ENCODE peak calls at places on chromosomes 13 and 19, in four cellular contexts. One of them, this sample, is unnamed. For H3K79me1, the result is how much of the 10 kb centered on the place peaks cover.

GRCh38 chr19:47790398-47790814 is 11.9 kb downstream of the SELENOW start:
- DNase-seq in IMR-90: peak
- DNase-seq in neuronal stem cell: peak
- DNase-seq in mesenchymal stem cell: peak
- DNase-seq in this sample: peak

GRCh38 chr13:27183561-27184147 is 12.0 kb upstream of the USP12 start:
- DNase-seq in IMR-90: peak
- DNase-seq in neuronal stem cell: no peak
- DNase-seq in mesenchymal stem cell: peak
- DNase-seq in this sample: peak

GRCh38 chr19:18408053-18408476 is 10.6 kb upstream of the LRRC25 start:
- DNase-seq in mesenchymal stem cell: no peak
- DNase-seq in neuronal stem cell: no peak
- DNase-seq in IMR-90: no peak
- DNase-seq in this sample: peak

GRCh38 chr13:39616087-39616694 is 13.2 kb upstream of the LHFPL6 start:
- DNase-seq in mesenchymal stem cell: peak
- DNase-seq in IMR-90: peak
- DNase-seq in neuronal stem cell: peak
- DNase-seq in this sample: peak

GRCh38 chr19:2900296-2901252 is at the start of gene ZNF57:
- DNase-seq in IMR-90: peak
- DNase-seq in mesenchymal stem cell: peak
- DNase-seq in neuronal stem cell: peak
- DNase-seq in this sample: peak

GRCh38 chr13:51328488-51328887 is 11.0 kb upstream of the SERPINE3 start:
- DNase-seq in IMR-90: no peak
- DNase-seq in mesenchymal stem cell: no peak
- DNase-seq in neuronal stem cell: peak
- DNase-seq in this sample: no peak

GRCh38 chr13:45051315-45051714 is 62.0 kb downstream of the GPALPP1 start:
- DNase-seq in neuronal stem cell: no peak
- DNase-seq in IMR-90: no peak
- DNase-seq in mesenchymal stem cell: no peak
- DNase-seq in this sample: no peak

GRCh38 chr19:49639401-49640112 is 386 bp downstream of the RRAS start:
- DNase-seq in IMR-90: no peak
- DNase-seq in neuronal stem cell: peak
- DNase-seq in mesenchymal stem cell: peak
- DNase-seq in this sample: no peak

GRCh38 chr19:17997969-17998826 is 9.8 kb upstream of the ARRDC2 start:
- DNase-seq in mesenchymal stem cell: peak
- DNase-seq in neuronal stem cell: no peak
- DNase-seq in IMR-90: peak
- DNase-seq in this sample: no peak

GRCh38 chr19:19110410-19111137 is 27.7 kb downstream of the TMEM161A start:
- DNase-seq in neuronal stem cell: no peak
- DNase-seq in IMR-90: no peak
- DNase-seq in mesenchymal stem cell: no peak
- DNase-seq in this sample: peak

GRCh38 chr19:46639356-46640061 is 3.5 kb upstream of the GNG8 start:
- DNase-seq in IMR-90: peak
- DNase-seq in mesenchymal stem cell: peak
- DNase-seq in neuronal stem cell: no peak
- DNase-seq in this sample: peak

GRCh38 chr13:113096745-113097305 is 8.8 kb upstream of the F7 start:
- DNase-seq in mesenchymal stem cell: no peak
- DNase-seq in IMR-90: no peak
- DNase-seq in neuronal stem cell: no peak
- DNase-seq in this sample: no peak

GRCh38 chr19:33686246-33686645 is 64.5 kb downstream of the CHST8 start:
- DNase-seq in IMR-90: no peak
- DNase-seq in mesenchymal stem cell: no peak
- DNase-seq in neuronal stem cell: no peak
- DNase-seq in this sample: no peak

GRCh38 chr19:54905908-54906511 is at the start of gene NCR1:
- DNase-seq in neuronal stem cell: no peak
- DNase-seq in mesenchymal stem cell: no peak
- DNase-seq in IMR-90: no peak
- DNase-seq in this sample: peak

GRCh38 chr13:104327217-104327616 is 1261.0 kb upstream of the SLC10A2 start:
- DNase-seq in mesenchymal stem cell: no peak
- DNase-seq in IMR-90: no peak
- DNase-seq in neuronal stem cell: no peak
- DNase-seq in this sample: no peak

GRCh38 chr19:18349524-18350128 is 9.2 kb downstream of the PGPEP1 start:
- DNase-seq in mesenchymal stem cell: peak
- DNase-seq in neuronal stem cell: no peak
- DNase-seq in IMR-90: peak
- DNase-seq in this sample: peak

GRCh38 chr13:110713981-110714797 is 689 bp downstream of the ING1 start:
- DNase-seq in IMR-90: peak
- DNase-seq in neuronal stem cell: peak
- DNase-seq in mesenchymal stem cell: peak
- DNase-seq in this sample: peak

GRCh38 chr19:5492281-5492812 is 37.1 kb downstream of the ZNRF4 start:
- DNase-seq in neuronal stem cell: no peak
- DNase-seq in IMR-90: no peak
- DNase-seq in mesenchymal stem cell: no peak
- DNase-seq in this sample: no peak

GRCh38 chr19:19900124-19900523 is 622 bp upstream of the ZNF93 start:
- DNase-seq in mesenchymal stem cell: peak
- DNase-seq in IMR-90: peak
- DNase-seq in neuronal stem cell: no peak
- DNase-seq in this sample: no peak

GRCh38 chr13:44899967-44900366 is 89.3 kb downstream of the NUFIP1 start:
- DNase-seq in IMR-90: no peak
- DNase-seq in mesenchymal stem cell: no peak
- DNase-seq in neuronal stem cell: no peak
- DNase-seq in this sample: no peak

GRCh38 chr13:59843040-59843439 is 320.7 kb downstream of the DIAPH3 start:
- DNase-seq in IMR-90: no peak
- DNase-seq in neuronal stem cell: no peak
- DNase-seq in mesenchymal stem cell: no peak
- DNase-seq in this sample: peak

GRCh38 chr13:59680429-59681024 is 483.2 kb downstream of the DIAPH3 start:
- DNase-seq in mesenchymal stem cell: peak
- DNase-seq in neuronal stem cell: no peak
- DNase-seq in IMR-90: peak
- DNase-seq in this sample: peak

GRCh38 chr19:48102870-48103751 is 7.5 kb downstream of the PLA2G4C start:
- DNase-seq in mesenchymal stem cell: no peak
- DNase-seq in neuronal stem cell: peak
- DNase-seq in IMR-90: peak
- DNase-seq in this sample: no peak

GRCh38 chr13:101556676-101557121 is 104.2 kb downstream of the ITGBL1 start:
- DNase-seq in IMR-90: peak
- DNase-seq in neuronal stem cell: no peak
- DNase-seq in mesenchymal stem cell: no peak
- DNase-seq in this sample: no peak

GRCh38 chr13:101202590-101202989 is 213.7 kb downstream of the NALCN start:
- DNase-seq in neuronal stem cell: no peak
- DNase-seq in mesenchymal stem cell: no peak
- DNase-seq in IMR-90: no peak
- DNase-seq in this sample: no peak

GRCh38 chr19:32324631-32325215 is 20.7 kb upstream of the ZNF507 start:
- DNase-seq in neuronal stem cell: no peak
- DNase-seq in IMR-90: peak
- DNase-seq in mesenchymal stem cell: no peak
- DNase-seq in this sample: no peak

GRCh38 chr19:54462072-54462712 is 1.4 kb downstream of the LENG9 start:
- DNase-seq in IMR-90: no peak
- DNase-seq in mesenchymal stem cell: peak
- DNase-seq in neuronal stem cell: no peak
- DNase-seq in this sample: peak

GRCh38 chr13:78436311-78436710 is 167.0 kb downstream of the POU4F1 start:
- DNase-seq in neuronal stem cell: no peak
- DNase-seq in IMR-90: no peak
- DNase-seq in mesenchymal stem cell: no peak
- DNase-seq in this sample: no peak

GRCh38 chr13:33326723-33327122 is 41.2 kb upstream of the STARD13 start:
- DNase-seq in mesenchymal stem cell: no peak
- DNase-seq in IMR-90: no peak
- DNase-seq in neuronal stem cell: no peak
- DNase-seq in this sample: no peak

GRCh38 chr13:20525144-20525600 is 485 bp downstream of the CRYL1 start:
- DNase-seq in IMR-90: no peak
- DNase-seq in neuronal stem cell: peak
- DNase-seq in mesenchymal stem cell: peak
- DNase-seq in this sample: peak

GRCh38 chr13:45333973-45334922 is 6.7 kb downstream of the TPT1 start:
- DNase-seq in mesenchymal stem cell: peak
- DNase-seq in neuronal stem cell: no peak
- DNase-seq in IMR-90: peak
- DNase-seq in this sample: peak

GRCh38 chr19:58552655-58553054 is 2.2 kb downstream of the CHMP2A start:
- DNase-seq in mesenchymal stem cell: no peak
- DNase-seq in IMR-90: no peak
- DNase-seq in neuronal stem cell: no peak
- DNase-seq in this sample: no peak

GRCh38 chr19:47445937-47446402 is 25.7 kb downstream of the SLC8A2 start:
- DNase-seq in IMR-90: no peak
- DNase-seq in neuronal stem cell: no peak
- DNase-seq in mesenchymal stem cell: peak
- DNase-seq in this sample: no peak

GRCh38 chr13:47211106-47211505 is 314.3 kb upstream of the HTR2A start:
- DNase-seq in neuronal stem cell: no peak
- DNase-seq in mesenchymal stem cell: peak
- DNase-seq in IMR-90: peak
- DNase-seq in this sample: no peak

GRCh38 chr13:40148742-40149141 is 493.3 kb downstream of the COG6 start:
- DNase-seq in mesenchymal stem cell: no peak
- DNase-seq in neuronal stem cell: no peak
- DNase-seq in IMR-90: no peak
- DNase-seq in this sample: no peak

GRCh38 chr19:10748195-10748923 is 30.5 kb downstream of the DNM2 start:
- DNase-seq in mesenchymal stem cell: no peak
- DNase-seq in IMR-90: no peak
- DNase-seq in neuronal stem cell: no peak
- DNase-seq in this sample: no peak

GRCh38 chr19:10748924-10749434 is 31.1 kb downstream of the DNM2 start:
- DNase-seq in neuronal stem cell: no peak
- DNase-seq in IMR-90: no peak
- DNase-seq in mesenchymal stem cell: peak
- DNase-seq in this sample: peak

GRCh38 chr19:10747271-10747670 is 29.4 kb downstream of the DNM2 start:
- DNase-seq in IMR-90: no peak
- DNase-seq in mesenchymal stem cell: no peak
- DNase-seq in neuronal stem cell: no peak
- DNase-seq in this sample: no peak

GRCh38 chr19:10749435-10750384 is 31.8 kb downstream of the DNM2 start:
- DNase-seq in mesenchymal stem cell: no peak
- DNase-seq in IMR-90: no peak
- DNase-seq in neuronal stem cell: no peak
- DNase-seq in this sample: peak

DNA sequence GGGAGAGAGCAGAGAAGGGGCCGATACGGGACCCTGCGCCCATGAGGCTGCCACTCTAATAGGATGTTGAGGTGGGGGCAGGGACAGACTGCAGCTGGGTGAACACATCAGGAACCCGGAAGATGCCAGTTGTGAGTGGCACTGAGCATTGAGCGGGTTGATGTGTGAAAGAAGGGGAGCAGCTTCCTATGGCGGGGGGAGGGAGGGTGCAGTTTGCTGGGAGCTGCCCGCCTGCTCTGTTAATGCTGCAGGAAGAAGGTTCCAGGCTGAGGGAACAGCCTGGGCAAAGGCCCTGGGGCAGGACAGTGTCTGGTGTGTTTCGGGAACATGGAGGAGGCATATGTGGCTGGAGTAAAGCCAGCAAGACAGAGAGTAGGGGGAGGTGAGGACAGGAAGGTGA is 29.8 kb downstream of the DNM2 start:
- DNase-seq in IMR-90: no peak
- DNase-seq in mesenchymal stem cell: no peak
- DNase-seq in neuronal stem cell: no peak
- DNase-seq in this sample: no peak
- H3K79me1 ChIP-seq in IMR-90: under half
- H3K79me1 ChIP-seq in mesenchymal stem cell: under half
- H3K79me1 ChIP-seq in neuronal stem cell: under half
- H3K79me1 ChIP-seq in this sample: under half

DNA sequence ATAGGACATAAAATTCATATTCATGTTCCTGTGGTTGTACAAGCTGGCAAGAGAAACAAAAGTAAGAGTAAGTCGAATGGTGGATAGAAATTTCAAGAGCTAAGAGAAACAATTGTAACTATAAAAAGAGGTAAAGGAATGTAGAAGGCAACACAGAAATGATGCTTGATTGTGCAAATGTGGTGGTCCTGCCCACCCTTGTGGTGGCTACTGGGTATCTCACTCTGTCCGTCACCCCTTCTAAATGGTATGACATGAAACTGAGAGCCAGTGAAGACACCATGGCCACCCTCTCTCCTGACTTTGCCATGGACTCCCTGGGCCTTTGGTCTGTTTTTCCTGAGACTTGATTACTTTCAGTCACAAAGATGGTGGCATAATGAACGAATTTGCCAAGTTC is 925.9 kb upstream of the SLITRK6 start:
- DNase-seq in neuronal stem cell: no peak
- DNase-seq in IMR-90: no peak
- DNase-seq in mesenchymal stem cell: no peak
- DNase-seq in this sample: no peak
- H2AFZ ChIP-seq in neuronal stem cell: peak
- H2AFZ ChIP-seq in IMR-90: no peak
- H2AFZ ChIP-seq in mesenchymal stem cell: no peak
- H2AFZ ChIP-seq in this sample: no peak

GRCh38 chr19:36483653-36484052 is 5.7 kb downstream of the ZNF566 start:
- DNase-seq in mesenchymal stem cell: no peak
- DNase-seq in neuronal stem cell: no peak
- DNase-seq in IMR-90: no peak
- DNase-seq in this sample: no peak

GRCh38 chr19:36488118-36488815 is 1.1 kb downstream of the ZNF566 start:
- DNase-seq in IMR-90: peak
- DNase-seq in neuronal stem cell: no peak
- DNase-seq in mesenchymal stem cell: peak
- DNase-seq in this sample: no peak

GRCh38 chr19:36488816-36489138 is 584 bp downstream of the ZNF566 start:
- DNase-seq in neuronal stem cell: no peak
- DNase-seq in IMR-90: no peak
- DNase-seq in mesenchymal stem cell: no peak
- DNase-seq in this sample: no peak

GRCh38 chr19:36489920-36490415 is 607 bp upstream of the ZNF566 start:
- DNase-seq in mesenchymal stem cell: no peak
- DNase-seq in neuronal stem cell: peak
- DNase-seq in IMR-90: peak
- DNase-seq in this sample: peak

GRCh38 chr19:36489139-36489919 is at the start of gene ZNF566:
- DNase-seq in neuronal stem cell: peak
- DNase-seq in IMR-90: peak
- DNase-seq in mesenchymal stem cell: peak
- DNase-seq in this sample: peak
- H3K4ac ChIP-seq in neuronal stem cell: peak
- H3K4ac ChIP-seq in IMR-90: peak
- H3K4ac ChIP-seq in mesenchymal stem cell: peak
- H3K4ac ChIP-seq in this sample: peak

GRCh38 chr13:57627663-57628062 is 3.9 kb upstream of the PCDH17 start:
- DNase-seq in mesenchymal stem cell: peak
- DNase-seq in IMR-90: peak
- DNase-seq in neuronal stem cell: no peak
- DNase-seq in this sample: no peak
- H3K79me1 ChIP-seq in mesenchymal stem cell: under half
- H3K79me1 ChIP-seq in IMR-90: under half
- H3K79me1 ChIP-seq in neuronal stem cell: under half
- H3K79me1 ChIP-seq in this sample: under half

This sample was measured in trophoblast cell.